ENCODE peak calls at places on chromosomes 3 and 15, in six cellular contexts. One of them, this sample, is unnamed.

GRCh38 chr3:133038731-133039398 is 674 bp downstream of the TMEM108 start:
- DNase-seq in stimulated activated CD4-positive, alpha-beta T cell treated with anti-CD3 and anti-CD28 coated beads, Interleukin-1b, Interleukin-23, amount 100 ng/mL, for 24 hours: no peak
- DNase-seq in NCI-H1092: no peak
- DNase-seq in GF-D8: no peak
- DNase-seq in SW480: no peak
- DNase-seq in ELR: no peak
- DNase-seq in this sample: no peak

GRCh38 chr3:44803298-44803697 is 41.7 kb downstream of the KIF15 start:
- DNase-seq in stimulated activated CD4-positive, alpha-beta T cell treated with anti-CD3 and anti-CD28 coated beads, Interleukin-1b, Interleukin-23, amount 100 ng/mL, for 24 hours: no peak
- DNase-seq in NCI-H1092: no peak
- DNase-seq in SW480: no peak
- DNase-seq in ELR: no peak
- DNase-seq in GF-D8: no peak
- DNase-seq in this sample: no peak

GRCh38 chr3:192482809-192483208 is 244.5 kb downstream of the FGF12 start:
- DNase-seq in SW480: no peak
- DNase-seq in stimulated activated CD4-positive, alpha-beta T cell treated with anti-CD3 and anti-CD28 coated beads, Interleukin-1b, Interleukin-23, amount 100 ng/mL, for 24 hours: no peak
- DNase-seq in NCI-H1092: no peak
- DNase-seq in GF-D8: no peak
- DNase-seq in ELR: peak; percentile 21
- DNase-seq in this sample: no peak

GRCh38 chr3:188904670-188905069 is 267.1 kb upstream of the TPRG1 start:
- DNase-seq in NCI-H1092: no peak
- DNase-seq in stimulated activated CD4-positive, alpha-beta T cell treated with anti-CD3 and anti-CD28 coated beads, Interleukin-1b, Interleukin-23, amount 100 ng/mL, for 24 hours: no peak
- DNase-seq in SW480: no peak
- DNase-seq in ELR: peak; percentile 19
- DNase-seq in GF-D8: no peak
- DNase-seq in this sample: no peak

GRCh38 chr3:146152841-146153240 is 8.1 kb downstream of the PLOD2 start:
- DNase-seq in NCI-H1092: no peak
- DNase-seq in ELR: no peak
- DNase-seq in SW480: no peak
- DNase-seq in stimulated activated CD4-positive, alpha-beta T cell treated with anti-CD3 and anti-CD28 coated beads, Interleukin-1b, Interleukin-23, amount 100 ng/mL, for 24 hours: no peak
- DNase-seq in GF-D8: no peak
- DNase-seq in this sample: no peak

GRCh38 chr3:127479449-127479848 is 111.1 kb downstream of the TPRA1 start:
- DNase-seq in ELR: no peak
- DNase-seq in stimulated activated CD4-positive, alpha-beta T cell treated with anti-CD3 and anti-CD28 coated beads, Interleukin-1b, Interleukin-23, amount 100 ng/mL, for 24 hours: no peak
- DNase-seq in NCI-H1092: peak; percentile 27
- DNase-seq in GF-D8: no peak
- DNase-seq in SW480: no peak
- DNase-seq in this sample: no peak

GRCh38 chr3:141065841-141066592 is 14.9 kb downstream of the SPSB4 start:
- DNase-seq in ELR: no peak
- DNase-seq in NCI-H1092: no peak
- DNase-seq in SW480: no peak
- DNase-seq in stimulated activated CD4-positive, alpha-beta T cell treated with anti-CD3 and anti-CD28 coated beads, Interleukin-1b, Interleukin-23, amount 100 ng/mL, for 24 hours: no peak
- DNase-seq in GF-D8: no peak
- DNase-seq in this sample: no peak

GRCh38 chr3:106829206-106829605 is 548.0 kb upstream of the CCDC54 start:
- DNase-seq in stimulated activated CD4-positive, alpha-beta T cell treated with anti-CD3 and anti-CD28 coated beads, Interleukin-1b, Interleukin-23, amount 100 ng/mL, for 24 hours: no peak
- DNase-seq in GF-D8: no peak
- DNase-seq in SW480: peak; percentile 1
- DNase-seq in ELR: peak; percentile 37
- DNase-seq in NCI-H1092: no peak
- DNase-seq in this sample: no peak

GRCh38 chr3:42084593-42084992 is 6.6 kb upstream of the TRAK1 start:
- DNase-seq in stimulated activated CD4-positive, alpha-beta T cell treated with anti-CD3 and anti-CD28 coated beads, Interleukin-1b, Interleukin-23, amount 100 ng/mL, for 24 hours: no peak
- DNase-seq in GF-D8: no peak
- DNase-seq in ELR: no peak
- DNase-seq in NCI-H1092: no peak
- DNase-seq in SW480: no peak
- DNase-seq in this sample: no peak

GRCh38 chr15:101453123-101454120 is 36.1 kb downstream of the PCSK6 start:
- DNase-seq in ELR: no peak
- DNase-seq in NCI-H1092: no peak
- DNase-seq in SW480: no peak
- DNase-seq in GF-D8: no peak
- DNase-seq in stimulated activated CD4-positive, alpha-beta T cell treated with anti-CD3 and anti-CD28 coated beads, Interleukin-1b, Interleukin-23, amount 100 ng/mL, for 24 hours: no peak
- DNase-seq in this sample: no peak

GRCh38 chr15:35173444-35174118 is 88.5 kb upstream of the NANOGP8 start:
- DNase-seq in NCI-H1092: no peak
- DNase-seq in GF-D8: no peak
- DNase-seq in ELR: peak; percentile 34
- DNase-seq in stimulated activated CD4-positive, alpha-beta T cell treated with anti-CD3 and anti-CD28 coated beads, Interleukin-1b, Interleukin-23, amount 100 ng/mL, for 24 hours: no peak
- DNase-seq in SW480: peak; percentile 2
- DNase-seq in this sample: no peak

GRCh38 chr15:73956276-73957086 is 30.2 kb downstream of the LOXL1 start:
- DNase-seq in SW480: peak; percentile 98
- DNase-seq in NCI-H1092: no peak
- DNase-seq in ELR: peak; percentile 98
- DNase-seq in stimulated activated CD4-positive, alpha-beta T cell treated with anti-CD3 and anti-CD28 coated beads, Interleukin-1b, Interleukin-23, amount 100 ng/mL, for 24 hours: no peak
- DNase-seq in GF-D8: peak; percentile 30
- DNase-seq in this sample: peak; percentile 63